ENCODE peak calls at places on chromosomes 6 and 20, in four cellular contexts. P is GM23248, K is NCI-H510A, A is EL. E is an unnamed sample.

GRCh38 chr6:135922170-135922569 is 70.7 kb downstream of the PDE7B start:
- DNase-seq in P (peak), K (no peak), A (peak), E (peak)

GRCh38 chr6:9126845-9127560 is 691.7 kb upstream of the SLC35B3 start:
- DNase-seq in P (peak), K (no peak), A (peak), E (no peak)

GRCh38 chr6:29747688-29748250 is 24.5 kb downstream of the HLA-F start:
- DNase-seq in P (no peak), K (no peak), A (no peak), E (no peak)

GRCh38 chr6:83183082-83183828 is 9.8 kb downstream of the PGM3 start:
- DNase-seq in P (peak), K (no peak), A (peak), E (no peak)

GRCh38 chr6:98839788-98840361 is 5.5 kb downstream of the POU3F2 start:
- DNase-seq in P (no peak), K (no peak), A (no peak), E (no peak)

GRCh38 chr6:129440691-129441090 is 269.3 kb downstream of the ARHGAP18 start:
- DNase-seq in P (no peak), K (no peak), A (peak), E (no peak)

GRCh38 chr6:150600003-150600301 is 267 bp downstream of the PLEKHG1 start:
- DNase-seq in P (no peak), K (no peak), A (no peak), E (no peak)

GRCh38 chr6:131065112-131065823 is 2.2 kb upstream of the EPB41L2 start:
- DNase-seq in P (no peak), K (no peak), A (no peak), E (no peak)

GRCh38 chr6:90175627-90176538 is 120.8 kb downstream of the BACH2 start:
- DNase-seq in P (no peak), K (no peak), A (no peak), E (no peak)

GRCh38 chr6:150030611-150031010 is 5.3 kb upstream of the RAET1L start:
- DNase-seq in P (no peak), K (no peak), A (no peak), E (no peak)

GRCh38 chr6:117771403-117771802 is 96.1 kb downstream of the NUS1 start:
- DNase-seq in P (no peak), K (no peak), A (no peak), E (no peak)

GRCh38 chr6:166743925-166744653 is 117.0 kb upstream of the RPS6KA2 start:
- DNase-seq in P (no peak), K (no peak), A (no peak), E (no peak)

GRCh38 chr20:32053648-32054047 is 1.6 kb downstream of the HCK start:
- DNase-seq in P (no peak), K (no peak), A (no peak), E (no peak)

GRCh38 chr20:4435671-4436070 is 286.0 kb upstream of the PRND start:
- DNase-seq in P (no peak), K (no peak), A (no peak), E (no peak)

GRCh38 chr6:134295953-134296553 is 21.9 kb downstream of the SGK1 start:
- DNase-seq in P (peak), K (no peak), A (peak), E (peak)

GRCh38 chr20:43409041-43409913 is 48.4 kb upstream of the SRSF6 start:
- DNase-seq in P (peak), K (no peak), A (peak), E (no peak)

GRCh38 chr6:105097288-105097687 is 82.5 kb downstream of the POPDC3 start:
- DNase-seq in P (no peak), K (no peak), A (no peak), E (no peak)

GRCh38 chr20:32206383-32207210 is 946 bp downstream of the PLAGL2 start:
- DNase-seq in P (peak), K (no peak), A (no peak), E (no peak)

GRCh38 chr6:137389150-137389664 is 105.0 kb downstream of the OLIG3 start:
- DNase-seq in P (no peak), K (no peak), A (no peak), E (no peak)

GRCh38 chr6:4402477-4402976 is 267.2 kb upstream of the ECI2 start:
- DNase-seq in P (peak), K (no peak), A (peak), E (peak)

GRCh38 chr6:35668708-35669440 is 19.8 kb downstream of the FKBP5 start:
- DNase-seq in P (peak), K (no peak), A (peak), E (no peak)

GRCh38 chr6:6927437-6928361 is 180.1 kb upstream of the RREB1 start:
- DNase-seq in P (peak), K (no peak), A (no peak), E (no peak)

GRCh38 chr6:153814136-153814535 is 224.9 kb upstream of the OPRM1 start:
- DNase-seq in P (no peak), K (no peak), A (peak), E (no peak)

GRCh38 chr6:13924949-13925881 is at the start of gene RNF182:
- DNase-seq in P (peak), K (peak), A (peak), E (no peak)

GRCh38 chr6:39421383-39422225 is 99.1 kb upstream of the KCNK16 start:
- DNase-seq in P (peak), K (no peak), A (no peak), E (no peak)

GRCh38 chr6:43494321-43494720 is 15.8 kb downstream of the LRRC73 start:
- DNase-seq in P (no peak), K (no peak), A (no peak), E (no peak)

GRCh38 chr20:24963672-24964517 is 14.8 kb downstream of the CST7 start:
- DNase-seq in P (no peak), K (no peak), A (no peak), E (no peak)

GRCh38 chr6:161031721-161032495 is 40.3 kb downstream of the MAP3K4 start:
- DNase-seq in P (peak), K (no peak), A (peak), E (no peak)

GRCh38 chr20:52150440-52151258 is 40.9 kb downstream of the ZFP64 start:
- DNase-seq in P (peak), K (no peak), A (peak), E (peak)

GRCh38 chr6:66930559-66931290 is 1223.7 kb upstream of the EYS start:
- DNase-seq in P (peak), K (no peak), A (no peak), E (no peak)

GRCh38 chr20:61902213-61902869 is 163.3 kb downstream of the TAF4 start:
- DNase-seq in P (no peak), K (no peak), A (no peak), E (no peak)

GRCh38 chr6:138772596-138773176 is 883 bp upstream of the CCDC28A start:
- DNase-seq in P (peak), K (no peak), A (no peak), E (no peak)

GRCh38 chr6:157461000-157461915 is 80.3 kb downstream of the ZDHHC14 start:
- DNase-seq in P (no peak), K (no peak), A (peak), E (peak)

GRCh38 chr6:35568967-35569606 is 56.4 kb upstream of the TULP1 start:
- DNase-seq in P (peak), K (no peak), A (no peak), E (no peak)

GRCh38 chr6:26092443-26092842 is 5.2 kb downstream of the HFE start:
- DNase-seq in P (no peak), K (no peak), A (no peak), E (no peak)

GRCh38 chr6:140314675-140315074 is 940.2 kb upstream of the CITED2 start:
- DNase-seq in P (no peak), K (no peak), A (no peak), E (no peak)

GRCh38 chr6:162509821-162510220 is 217.7 kb downstream of the PRKN start:
- DNase-seq in P (no peak), K (no peak), A (no peak), E (no peak)

GRCh38 chr20:7459123-7459522 is 481.1 kb downstream of the HAO1 start:
- DNase-seq in P (peak), K (no peak), A (no peak), E (peak)

E was measured in glomerular endothelial cell.